ENCODE peak calls at places on chromosomes 5 and 9, in six cellular contexts. One of them, this sample, is unnamed.

GRCh38 chr9:36894695-36895310 is 139.3 kb downstream of the PAX5 start:
- DNase-seq in Panc1: no peak
- DNase-seq in non-pigmented ciliary epithelial cell: no peak
- DNase-seq in stomach: no peak
- DNase-seq in kidney epithelial cell: no peak
- DNase-seq in lower lobe of right lung: no peak
- DNase-seq in this sample: no peak

GRCh38 chr5:81162501-81162900 is 70.6 kb upstream of the CKMT2 start:
- DNase-seq in Panc1: no peak
- DNase-seq in non-pigmented ciliary epithelial cell: no peak
- DNase-seq in stomach: no peak
- DNase-seq in kidney epithelial cell: no peak
- DNase-seq in lower lobe of right lung: no peak
- DNase-seq in this sample: no peak

GRCh38 chr5:57166250-57166649 is 7.6 kb upstream of the GPBP1 start:
- DNase-seq in Panc1: no peak
- DNase-seq in non-pigmented ciliary epithelial cell: no peak
- DNase-seq in stomach: no peak
- DNase-seq in kidney epithelial cell: no peak
- DNase-seq in lower lobe of right lung: no peak
- DNase-seq in this sample: no peak

GRCh38 chr5:155015239-155015638 is 1.7 kb downstream of the KIF4B start:
- DNase-seq in Panc1: no peak
- DNase-seq in non-pigmented ciliary epithelial cell: no peak
- DNase-seq in stomach: no peak
- DNase-seq in kidney epithelial cell: no peak
- DNase-seq in lower lobe of right lung: no peak
- DNase-seq in this sample: no peak

GRCh38 chr9:131433302-131433854 is 39.5 kb downstream of the PRRC2B start:
- DNase-seq in Panc1: no peak
- DNase-seq in non-pigmented ciliary epithelial cell: no peak
- DNase-seq in stomach: no peak
- DNase-seq in kidney epithelial cell: no peak
- DNase-seq in lower lobe of right lung: no peak
- DNase-seq in this sample: no peak

GRCh38 chr5:175712681-175713085 is 54.8 kb downstream of the HRH2 start:
- DNase-seq in Panc1: no peak
- DNase-seq in non-pigmented ciliary epithelial cell: no peak
- DNase-seq in stomach: peak; percentile 25
- DNase-seq in kidney epithelial cell: no peak
- DNase-seq in lower lobe of right lung: no peak
- DNase-seq in this sample: no peak

GRCh38 chr5:122175852-122176251 is 46.5 kb downstream of the ZNF474 start:
- DNase-seq in Panc1: no peak
- DNase-seq in non-pigmented ciliary epithelial cell: no peak
- DNase-seq in stomach: no peak
- DNase-seq in kidney epithelial cell: no peak
- DNase-seq in lower lobe of right lung: no peak
- DNase-seq in this sample: no peak

GRCh38 chr9:14203366-14204056 is 110.4 kb downstream of the NFIB start:
- DNase-seq in Panc1: no peak
- DNase-seq in non-pigmented ciliary epithelial cell: no peak
- DNase-seq in stomach: peak; percentile 80
- DNase-seq in kidney epithelial cell: no peak
- DNase-seq in lower lobe of right lung: no peak
- DNase-seq in this sample: no peak

GRCh38 chr9:136399176-136400037 is 563 bp downstream of the SNAPC4 start:
- DNase-seq in Panc1: no peak
- DNase-seq in non-pigmented ciliary epithelial cell: no peak
- DNase-seq in stomach: no peak
- DNase-seq in kidney epithelial cell: no peak
- DNase-seq in lower lobe of right lung: no peak
- DNase-seq in this sample: no peak

GRCh38 chr5:53170748-53171349 is 61.3 kb upstream of the MOCS2 start:
- DNase-seq in Panc1: peak; percentile 12
- DNase-seq in non-pigmented ciliary epithelial cell: no peak
- DNase-seq in stomach: no peak
- DNase-seq in kidney epithelial cell: no peak
- DNase-seq in lower lobe of right lung: no peak
- DNase-seq in this sample: no peak

GRCh38 chr5:77180167-77181081 is 30.1 kb upstream of the PDE8B start:
- DNase-seq in Panc1: no peak
- DNase-seq in non-pigmented ciliary epithelial cell: no peak
- DNase-seq in stomach: peak; percentile 67
- DNase-seq in kidney epithelial cell: no peak
- DNase-seq in lower lobe of right lung: peak; percentile 48
- DNase-seq in this sample: no peak

GRCh38 chr5:142569905-142570304 is 116.0 kb downstream of the FGF1 start:
- DNase-seq in Panc1: no peak
- DNase-seq in non-pigmented ciliary epithelial cell: no peak
- DNase-seq in stomach: no peak
- DNase-seq in kidney epithelial cell: no peak
- DNase-seq in lower lobe of right lung: no peak
- DNase-seq in this sample: no peak

GRCh38 chr9:117073539-117074336 is 341.1 kb downstream of the ASTN2 start:
- DNase-seq in Panc1: no peak
- DNase-seq in non-pigmented ciliary epithelial cell: no peak
- DNase-seq in stomach: no peak
- DNase-seq in kidney epithelial cell: no peak
- DNase-seq in lower lobe of right lung: no peak
- DNase-seq in this sample: no peak

GRCh38 chr5:371811-372555 is 50.5 kb downstream of the AHRR start:
- DNase-seq in Panc1: no peak
- DNase-seq in non-pigmented ciliary epithelial cell: no peak
- DNase-seq in stomach: peak; percentile 23
- DNase-seq in kidney epithelial cell: no peak
- DNase-seq in lower lobe of right lung: peak; percentile 26
- DNase-seq in this sample: no peak

GRCh38 chr9:33620738-33621439 is 96.8 kb downstream of the ANKRD18B start:
- DNase-seq in Panc1: no peak
- DNase-seq in non-pigmented ciliary epithelial cell: peak; percentile 52
- DNase-seq in stomach: no peak
- DNase-seq in kidney epithelial cell: peak; percentile 32
- DNase-seq in lower lobe of right lung: no peak
- DNase-seq in this sample: no peak

This sample was measured in epithelial cell of proximal tubule.